ENCODE peak calls at places on chromosomes 1 and 21, in four cellular contexts. One of them, this sample, is unnamed.

GRCh38 chr1:18240906-18241305 is 133.3 kb downstream of the IGSF21 start:
- DNase-seq in left lung: no peak
- DNase-seq in pancreas: no peak
- DNase-seq in CD4-positive, CD25-positive, alpha-beta regulatory T cell: no peak
- DNase-seq in this sample: no peak

GRCh38 chr1:243267346-243268283 is 11.8 kb downstream of the SDCCAG8 start:
- DNase-seq in CD4-positive, CD25-positive, alpha-beta regulatory T cell: no peak
- DNase-seq in left lung: peak
- DNase-seq in pancreas: no peak
- DNase-seq in this sample: no peak

GRCh38 chr1:233613252-233614172 is at the start of gene KCNK1:
- DNase-seq in left lung: peak
- DNase-seq in pancreas: peak
- DNase-seq in CD4-positive, CD25-positive, alpha-beta regulatory T cell: no peak
- DNase-seq in this sample: peak

GRCh38 chr1:83897516-83897915 is 101.4 kb downstream of the TTLL7 start:
- DNase-seq in left lung: no peak
- DNase-seq in pancreas: no peak
- DNase-seq in CD4-positive, CD25-positive, alpha-beta regulatory T cell: no peak
- DNase-seq in this sample: no peak

GRCh38 chr1:162861101-162861500 is at the start of gene CCDC190:
- DNase-seq in left lung: no peak
- DNase-seq in pancreas: no peak
- DNase-seq in CD4-positive, CD25-positive, alpha-beta regulatory T cell: no peak
- DNase-seq in this sample: no peak

GRCh38 chr1:161139765-161140164 is 7.3 kb upstream of the DEDD start:
- DNase-seq in left lung: no peak
- DNase-seq in pancreas: no peak
- DNase-seq in CD4-positive, CD25-positive, alpha-beta regulatory T cell: peak
- DNase-seq in this sample: peak

GRCh38 chr1:38941527-38942019 is at the start of gene RHBDL2:
- DNase-seq in pancreas: peak
- DNase-seq in left lung: peak
- DNase-seq in CD4-positive, CD25-positive, alpha-beta regulatory T cell: no peak
- DNase-seq in this sample: no peak

GRCh38 chr1:181179279-181179979 is 90.9 kb downstream of the IER5 start:
- DNase-seq in CD4-positive, CD25-positive, alpha-beta regulatory T cell: no peak
- DNase-seq in pancreas: no peak
- DNase-seq in left lung: no peak
- DNase-seq in this sample: no peak

GRCh38 chr21:45607021-45607921 is 36.3 kb upstream of the PCBP3 start:
- DNase-seq in CD4-positive, CD25-positive, alpha-beta regulatory T cell: peak
- DNase-seq in left lung: no peak
- DNase-seq in pancreas: no peak
- DNase-seq in this sample: no peak

GRCh38 chr21:22892757-22893156 is 1894.5 kb downstream of the NCAM2 start:
- DNase-seq in CD4-positive, CD25-positive, alpha-beta regulatory T cell: no peak
- DNase-seq in left lung: no peak
- DNase-seq in pancreas: no peak
- DNase-seq in this sample: no peak

DNA sequence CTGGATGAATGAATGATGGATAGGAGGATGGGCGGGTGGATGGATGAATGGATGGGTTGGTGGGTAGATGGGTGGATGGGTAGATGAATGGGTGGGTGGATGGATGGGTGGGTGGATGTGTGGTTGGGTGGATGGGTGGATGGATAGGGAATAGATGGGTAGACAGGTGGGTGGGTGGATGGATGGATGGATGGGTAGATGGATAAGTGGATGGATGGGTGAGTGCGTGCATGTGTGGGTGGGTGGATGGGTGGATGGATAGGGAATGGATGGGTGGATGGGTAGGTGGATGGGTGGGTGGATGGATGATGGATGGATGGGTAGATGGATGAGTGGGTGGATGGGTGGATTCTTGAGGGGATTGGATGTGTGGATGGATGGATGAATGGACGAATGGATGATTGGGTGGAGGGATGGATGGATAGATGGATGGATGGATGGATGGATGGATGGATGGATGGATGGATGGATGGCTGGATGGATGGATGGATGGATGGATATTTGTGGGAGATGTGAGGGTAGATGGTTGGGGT is 68.7 kb downstream of the SDC3 start:
- DNase-seq in pancreas: no peak
- DNase-seq in CD4-positive, CD25-positive, alpha-beta regulatory T cell: no peak
- DNase-seq in left lung: no peak
- DNase-seq in this sample: no peak
- H3K27ac ChIP-seq in pancreas: no peak
- H3K27ac ChIP-seq in CD4-positive, CD25-positive, alpha-beta regulatory T cell: no peak
- H3K27ac ChIP-seq in left lung: no peak
- H3K27ac ChIP-seq in this sample: no peak

GRCh38 chr1:226111109-226111864 is 48.8 kb downstream of the H3-3A start:
- DNase-seq in left lung: no peak
- DNase-seq in CD4-positive, CD25-positive, alpha-beta regulatory T cell: no peak
- DNase-seq in pancreas: no peak
- DNase-seq in this sample: peak
- H3K27ac ChIP-seq in left lung: peak
- H3K27ac ChIP-seq in CD4-positive, CD25-positive, alpha-beta regulatory T cell: peak
- H3K27ac ChIP-seq in pancreas: peak
- H3K27ac ChIP-seq in this sample: peak

DNA sequence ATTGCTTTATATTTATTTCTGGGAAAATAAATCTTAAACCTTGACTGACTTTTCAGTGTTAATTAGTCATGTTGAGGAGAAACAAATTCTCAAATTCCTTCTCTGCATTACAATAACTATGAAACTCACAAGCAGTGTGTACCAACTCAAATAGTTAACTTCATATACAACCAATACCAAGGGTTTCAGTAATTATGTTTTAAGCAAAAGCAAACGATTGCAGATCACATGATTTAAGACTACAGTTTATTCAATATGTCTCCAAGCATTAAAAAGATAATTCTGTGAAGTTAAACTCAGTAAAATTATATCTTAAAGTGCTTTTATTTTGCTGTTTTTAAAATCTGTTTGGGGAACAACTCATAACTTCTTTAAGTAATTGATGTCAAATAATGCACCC is 28.6 kb downstream of the PCSK9 start:
- DNase-seq in CD4-positive, CD25-positive, alpha-beta regulatory T cell: no peak
- DNase-seq in left lung: no peak
- DNase-seq in pancreas: no peak
- DNase-seq in this sample: no peak
- H3K27ac ChIP-seq in CD4-positive, CD25-positive, alpha-beta regulatory T cell: no peak
- H3K27ac ChIP-seq in left lung: no peak
- H3K27ac ChIP-seq in pancreas: no peak
- H3K27ac ChIP-seq in this sample: no peak

DNA sequence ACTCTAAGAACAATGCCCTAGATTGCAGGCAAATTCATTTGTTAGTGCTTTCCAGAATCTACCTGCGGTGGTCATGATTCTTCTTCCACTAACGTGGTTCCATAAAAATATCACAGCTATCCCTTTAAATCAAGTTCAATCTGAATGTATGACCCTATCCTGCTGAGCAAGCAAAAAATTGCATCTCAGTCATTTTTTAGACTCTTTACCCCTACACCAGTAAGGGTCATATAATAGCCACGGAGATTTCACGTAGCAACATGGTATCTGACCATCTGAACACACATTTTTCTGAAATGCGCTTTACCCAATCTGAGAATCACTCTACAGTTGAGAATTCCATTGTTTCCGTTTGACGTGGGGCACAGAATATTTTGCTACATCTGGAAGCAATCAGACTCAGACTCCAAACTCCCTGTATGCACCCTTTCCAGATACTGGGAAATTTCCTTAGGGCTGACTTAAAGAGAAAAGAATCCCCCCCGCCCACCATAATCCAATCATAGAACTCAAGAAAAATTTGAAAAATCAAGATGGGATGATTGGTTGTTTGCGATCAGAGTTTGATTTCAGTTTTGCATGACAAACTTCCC is 699.2 kb upstream of the ZP4 start:
- DNase-seq in pancreas: no peak
- DNase-seq in CD4-positive, CD25-positive, alpha-beta regulatory T cell: no peak
- DNase-seq in left lung: no peak
- DNase-seq in this sample: no peak
- H3K27ac ChIP-seq in pancreas: no peak
- H3K27ac ChIP-seq in CD4-positive, CD25-positive, alpha-beta regulatory T cell: no peak
- H3K27ac ChIP-seq in left lung: no peak
- H3K27ac ChIP-seq in this sample: no peak

GRCh38 chr1:57406428-57406827 is 17.4 kb downstream of the DAB1 start:
- DNase-seq in CD4-positive, CD25-positive, alpha-beta regulatory T cell: no peak
- DNase-seq in pancreas: no peak
- DNase-seq in left lung: no peak
- DNase-seq in this sample: no peak

GRCh38 chr1:57404914-57405313 is 18.9 kb downstream of the DAB1 start:
- DNase-seq in left lung: no peak
- DNase-seq in pancreas: no peak
- DNase-seq in CD4-positive, CD25-positive, alpha-beta regulatory T cell: no peak
- DNase-seq in this sample: no peak

GRCh38 chr1:57410532-57410931 is 13.3 kb downstream of the DAB1 start:
- DNase-seq in left lung: no peak
- DNase-seq in CD4-positive, CD25-positive, alpha-beta regulatory T cell: no peak
- DNase-seq in pancreas: no peak
- DNase-seq in this sample: no peak

GRCh38 chr1:57411262-57411661 is 12.6 kb downstream of the DAB1 start:
- DNase-seq in left lung: no peak
- DNase-seq in CD4-positive, CD25-positive, alpha-beta regulatory T cell: no peak
- DNase-seq in pancreas: no peak
- DNase-seq in this sample: no peak

GRCh38 chr1:57407941-57408340 is 15.9 kb downstream of the DAB1 start:
- DNase-seq in pancreas: no peak
- DNase-seq in left lung: no peak
- DNase-seq in CD4-positive, CD25-positive, alpha-beta regulatory T cell: no peak
- DNase-seq in this sample: no peak
- H3K27ac ChIP-seq in pancreas: no peak
- H3K27ac ChIP-seq in left lung: no peak
- H3K27ac ChIP-seq in CD4-positive, CD25-positive, alpha-beta regulatory T cell: no peak
- H3K27ac ChIP-seq in this sample: no peak

DNA sequence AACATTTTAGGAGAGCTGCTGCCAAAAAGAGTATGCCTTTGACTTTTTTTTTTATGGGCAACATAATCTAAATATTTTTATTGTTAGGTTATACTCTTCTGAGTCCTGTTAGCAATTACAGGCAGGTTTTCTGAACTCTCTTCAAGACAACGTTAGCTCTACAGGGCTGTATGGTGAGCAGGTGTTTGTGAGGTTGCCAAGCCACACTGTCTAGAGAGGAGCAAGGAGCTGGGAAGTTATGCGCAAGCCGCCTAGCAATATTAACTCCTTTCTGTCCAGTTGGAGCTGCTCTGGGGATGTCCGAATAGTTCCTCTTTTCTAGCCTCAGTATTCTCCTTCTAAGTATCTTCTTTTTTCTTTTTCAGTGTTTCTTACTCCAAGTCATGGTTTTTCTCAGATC is 110.9 kb downstream of the SPAG17 start:
- DNase-seq in left lung: no peak
- DNase-seq in pancreas: no peak
- DNase-seq in CD4-positive, CD25-positive, alpha-beta regulatory T cell: no peak
- DNase-seq in this sample: no peak
- H3K27ac ChIP-seq in left lung: no peak
- H3K27ac ChIP-seq in pancreas: no peak
- H3K27ac ChIP-seq in CD4-positive, CD25-positive, alpha-beta regulatory T cell: no peak
- H3K27ac ChIP-seq in this sample: no peak

DNA sequence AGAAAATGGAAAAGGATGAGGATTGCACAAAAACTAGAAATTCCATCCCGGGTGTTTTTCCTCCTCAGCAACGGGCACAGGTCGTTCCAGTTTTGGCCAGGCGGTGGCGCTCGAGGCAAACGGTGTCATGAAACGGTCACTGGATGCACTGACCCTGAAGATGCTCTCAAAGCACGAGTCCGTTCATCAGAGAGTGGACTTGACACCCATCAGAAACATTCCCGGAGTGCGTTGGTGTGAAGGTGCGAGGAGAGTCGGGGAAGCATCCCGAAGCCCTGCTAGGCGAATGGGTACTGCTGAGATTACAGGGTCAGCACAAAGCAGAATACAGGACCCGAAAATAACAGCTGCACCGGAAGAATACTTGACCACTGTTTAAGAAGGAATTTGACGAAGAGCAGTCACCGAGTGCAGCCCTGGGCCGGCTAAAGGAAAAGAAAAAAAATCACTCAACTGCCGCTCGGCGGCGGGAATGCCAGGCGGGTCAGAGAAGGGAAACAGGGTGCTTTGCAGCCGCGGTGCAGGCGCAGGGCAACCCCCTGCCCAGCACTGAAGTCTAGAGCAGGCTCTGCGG is 71.7 kb upstream of the ETS2 start:
- DNase-seq in left lung: peak
- DNase-seq in CD4-positive, CD25-positive, alpha-beta regulatory T cell: peak
- DNase-seq in pancreas: peak
- DNase-seq in this sample: peak
- H3K27ac ChIP-seq in left lung: peak
- H3K27ac ChIP-seq in CD4-positive, CD25-positive, alpha-beta regulatory T cell: no peak
- H3K27ac ChIP-seq in pancreas: no peak
- H3K27ac ChIP-seq in this sample: no peak

GRCh38 chr1:66889030-66889429 is 35.6 kb downstream of the DNAI4 start:
- DNase-seq in CD4-positive, CD25-positive, alpha-beta regulatory T cell: no peak
- DNase-seq in pancreas: no peak
- DNase-seq in left lung: no peak
- DNase-seq in this sample: peak

GRCh38 chr1:66893712-66894111 is 30.9 kb downstream of the DNAI4 start:
- DNase-seq in CD4-positive, CD25-positive, alpha-beta regulatory T cell: no peak
- DNase-seq in left lung: no peak
- DNase-seq in pancreas: no peak
- DNase-seq in this sample: no peak

DNA sequence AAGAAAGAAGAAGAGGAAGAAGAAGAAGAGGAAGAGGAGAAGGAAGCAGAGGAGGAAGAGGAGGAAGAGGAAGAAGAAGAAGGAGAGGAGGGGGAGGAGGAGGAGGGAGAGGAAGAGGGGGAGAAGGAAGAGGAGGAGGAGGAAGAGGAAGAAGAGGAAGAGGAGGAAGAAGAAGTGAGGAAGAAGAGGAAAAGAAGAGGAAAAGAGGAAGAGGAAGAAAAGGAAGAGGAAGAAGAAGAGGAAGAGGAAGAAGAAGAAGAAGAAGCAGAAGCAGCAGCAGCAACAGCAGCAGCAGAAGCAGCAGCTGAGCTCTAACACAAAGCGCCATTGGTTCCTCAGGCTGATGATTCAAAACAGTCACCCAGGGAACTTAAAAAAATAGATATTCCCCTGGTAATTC is 34.0 kb downstream of the DNAI4 start:
- DNase-seq in pancreas: no peak
- DNase-seq in left lung: no peak
- DNase-seq in CD4-positive, CD25-positive, alpha-beta regulatory T cell: no peak
- DNase-seq in this sample: no peak
- H3K27ac ChIP-seq in pancreas: no peak
- H3K27ac ChIP-seq in left lung: no peak
- H3K27ac ChIP-seq in CD4-positive, CD25-positive, alpha-beta regulatory T cell: no peak
- H3K27ac ChIP-seq in this sample: no peak